ENCODE peak calls at places on chromosome 20, in ten cellular contexts. One of them, this sample, is unnamed.
A peak's percentile ranks its signal among the peaks of the same experiment; 100 is the strongest.

GRCh38 chr20:63686492-63687321 is 9.7 kb upstream of the TNFRSF6B start:
- DNase-seq in sigmoid colon: peak; percentile 88
- DNase-seq in psoas muscle: peak; percentile 87
- DNase-seq in endodermal cell: no peak
- DNase-seq in PC-9: peak; percentile 73
- DNase-seq in fibroblast of lung: peak; percentile 84
- DNase-seq in left lung: peak; percentile 86
- DNase-seq in heart right ventricle: peak; percentile 89
- DNase-seq in esophagus squamous epithelium: no peak
- DNase-seq in lower lobe of right lung: peak; percentile 78
- DNase-seq in this sample: peak; percentile 97

GRCh38 chr20:4091332-4092135 is 76.2 kb upstream of the RNF24 start:
- DNase-seq in sigmoid colon: no peak
- DNase-seq in psoas muscle: peak; percentile 72
- DNase-seq in endodermal cell: peak; percentile 94
- DNase-seq in PC-9: peak; percentile 72
- DNase-seq in fibroblast of lung: peak; percentile 73
- DNase-seq in left lung: no peak
- DNase-seq in heart right ventricle: peak; percentile 51
- DNase-seq in esophagus squamous epithelium: no peak
- DNase-seq in lower lobe of right lung: peak; percentile 77
- DNase-seq in this sample: no peak

GRCh38 chr20:9330151-9330550 is 184.2 kb upstream of the LAMP5 start:
- DNase-seq in sigmoid colon: no peak
- DNase-seq in psoas muscle: no peak
- DNase-seq in endodermal cell: no peak
- DNase-seq in PC-9: no peak
- DNase-seq in fibroblast of lung: no peak
- DNase-seq in left lung: no peak
- DNase-seq in heart right ventricle: no peak
- DNase-seq in esophagus squamous epithelium: no peak
- DNase-seq in lower lobe of right lung: no peak
- DNase-seq in this sample: no peak

GRCh38 chr20:51338692-51339440 is 203.7 kb downstream of the NFATC2 start:
- DNase-seq in sigmoid colon: no peak
- DNase-seq in psoas muscle: no peak
- DNase-seq in endodermal cell: no peak
- DNase-seq in PC-9: no peak
- DNase-seq in fibroblast of lung: peak; percentile 72
- DNase-seq in left lung: no peak
- DNase-seq in heart right ventricle: no peak
- DNase-seq in esophagus squamous epithelium: no peak
- DNase-seq in lower lobe of right lung: no peak
- DNase-seq in this sample: no peak

GRCh38 chr20:10537850-10538480 is 102.9 kb downstream of the SLX4IP start:
- DNase-seq in sigmoid colon: no peak
- DNase-seq in psoas muscle: no peak
- DNase-seq in endodermal cell: no peak
- DNase-seq in PC-9: no peak
- DNase-seq in fibroblast of lung: peak; percentile 47
- DNase-seq in left lung: no peak
- DNase-seq in heart right ventricle: no peak
- DNase-seq in esophagus squamous epithelium: no peak
- DNase-seq in lower lobe of right lung: no peak
- DNase-seq in this sample: no peak

GRCh38 chr20:20759132-20759531 is 46.7 kb upstream of the RALGAPA2 start:
- DNase-seq in sigmoid colon: no peak
- DNase-seq in psoas muscle: no peak
- DNase-seq in endodermal cell: no peak
- DNase-seq in PC-9: no peak
- DNase-seq in fibroblast of lung: no peak
- DNase-seq in left lung: no peak
- DNase-seq in heart right ventricle: no peak
- DNase-seq in esophagus squamous epithelium: no peak
- DNase-seq in lower lobe of right lung: no peak
- DNase-seq in this sample: no peak

GRCh38 chr20:32522525-32522774 is 62.7 kb downstream of the NOL4L start:
- DNase-seq in sigmoid colon: no peak
- DNase-seq in psoas muscle: peak; percentile 36
- DNase-seq in endodermal cell: peak; percentile 55
- DNase-seq in PC-9: no peak
- DNase-seq in fibroblast of lung: no peak
- DNase-seq in left lung: no peak
- DNase-seq in heart right ventricle: no peak
- DNase-seq in esophagus squamous epithelium: no peak
- DNase-seq in lower lobe of right lung: peak; percentile 18
- DNase-seq in this sample: no peak

GRCh38 chr20:64253000-64253383 is 2.6 kb upstream of the PCMTD2 start:
- DNase-seq in sigmoid colon: no peak
- DNase-seq in psoas muscle: no peak
- DNase-seq in endodermal cell: no peak
- DNase-seq in PC-9: no peak
- DNase-seq in fibroblast of lung: no peak
- DNase-seq in left lung: no peak
- DNase-seq in heart right ventricle: no peak
- DNase-seq in esophagus squamous epithelium: no peak
- DNase-seq in lower lobe of right lung: no peak
- DNase-seq in this sample: no peak

GRCh38 chr20:61974357-61974665 is 91.4 kb downstream of the TAF4 start:
- DNase-seq in sigmoid colon: peak; percentile 47
- DNase-seq in psoas muscle: no peak
- DNase-seq in endodermal cell: no peak
- DNase-seq in PC-9: no peak
- DNase-seq in fibroblast of lung: no peak
- DNase-seq in left lung: no peak
- DNase-seq in heart right ventricle: no peak
- DNase-seq in esophagus squamous epithelium: no peak
- DNase-seq in lower lobe of right lung: no peak
- DNase-seq in this sample: no peak

DNA sequence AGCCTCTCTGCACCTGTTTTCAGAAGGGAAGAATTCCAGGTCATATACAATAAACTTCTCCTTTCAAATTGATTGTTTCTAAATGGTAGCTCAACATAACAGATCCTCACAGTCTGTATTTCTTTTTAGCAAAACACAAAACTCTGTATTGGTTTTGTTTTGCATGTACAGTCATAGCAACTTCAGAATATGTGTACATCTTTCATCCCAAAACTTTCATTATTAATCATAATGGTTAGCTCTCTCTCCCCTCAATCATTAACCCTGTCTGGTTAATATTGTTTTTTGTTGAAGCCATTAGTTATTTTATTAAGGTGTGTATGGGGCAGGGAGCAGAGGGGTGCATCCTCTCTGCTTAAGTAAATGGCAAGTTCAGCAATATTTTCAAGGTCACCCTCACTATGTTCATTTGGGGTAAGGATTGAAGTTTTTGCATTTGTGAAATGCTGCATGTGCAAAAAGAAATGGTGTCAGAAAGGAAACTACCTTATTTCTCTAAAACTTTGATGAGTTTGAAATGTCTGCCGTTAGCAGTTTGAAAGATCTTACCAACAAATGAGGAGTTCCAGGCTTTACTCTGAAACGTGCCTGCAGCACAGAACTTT is 136.8 kb upstream of the BTBD3 start:
- DNase-seq in sigmoid colon: no peak
- DNase-seq in psoas muscle: no peak
- DNase-seq in endodermal cell: no peak
- DNase-seq in PC-9: no peak
- DNase-seq in fibroblast of lung: no peak
- DNase-seq in left lung: no peak
- DNase-seq in heart right ventricle: no peak
- DNase-seq in esophagus squamous epithelium: no peak
- DNase-seq in lower lobe of right lung: no peak
- DNase-seq in this sample: no peak
- TF ChIP-seq CTCF in sigmoid colon: no peak
- TF ChIP-seq CTCF in psoas muscle: no peak
- TF ChIP-seq CTCF in endodermal cell: no peak
- TF ChIP-seq CTCF in PC-9: no peak
- TF ChIP-seq CTCF in fibroblast of lung: no peak
- TF ChIP-seq CTCF in left lung: no peak
- TF ChIP-seq CTCF in heart right ventricle: no peak
- TF ChIP-seq CTCF in esophagus squamous epithelium: no peak
- TF ChIP-seq CTCF in lower lobe of right lung: no peak
- TF ChIP-seq CTCF in this sample: no peak

GRCh38 chr20:59828478-59829414 is 104.7 kb downstream of the SYCP2 start:
- DNase-seq in sigmoid colon: peak; percentile 49
- DNase-seq in psoas muscle: no peak
- DNase-seq in endodermal cell: peak; percentile 28
- DNase-seq in PC-9: no peak
- DNase-seq in fibroblast of lung: no peak
- DNase-seq in left lung: no peak
- DNase-seq in heart right ventricle: no peak
- DNase-seq in esophagus squamous epithelium: no peak
- DNase-seq in lower lobe of right lung: no peak
- DNase-seq in this sample: peak; percentile 52

GRCh38 chr20:59830107-59831023 is 103.1 kb downstream of the SYCP2 start:
- DNase-seq in sigmoid colon: no peak
- DNase-seq in psoas muscle: no peak
- DNase-seq in endodermal cell: peak; percentile 22
- DNase-seq in PC-9: no peak
- DNase-seq in fibroblast of lung: no peak
- DNase-seq in left lung: no peak
- DNase-seq in heart right ventricle: no peak
- DNase-seq in esophagus squamous epithelium: no peak
- DNase-seq in lower lobe of right lung: no peak
- DNase-seq in this sample: no peak

GRCh38 chr20:59827138-59828056 is 106.0 kb downstream of the SYCP2 start:
- DNase-seq in sigmoid colon: peak; percentile 37
- DNase-seq in psoas muscle: no peak
- DNase-seq in endodermal cell: peak; percentile 36
- DNase-seq in PC-9: no peak
- DNase-seq in fibroblast of lung: no peak
- DNase-seq in left lung: no peak
- DNase-seq in heart right ventricle: no peak
- DNase-seq in esophagus squamous epithelium: no peak
- DNase-seq in lower lobe of right lung: no peak
- DNase-seq in this sample: peak; percentile 55

GRCh38 chr20:59831024-59831900 is 102.2 kb downstream of the SYCP2 start:
- DNase-seq in sigmoid colon: peak; percentile 51
- DNase-seq in psoas muscle: no peak
- DNase-seq in endodermal cell: peak; percentile 43
- DNase-seq in PC-9: peak; percentile 87
- DNase-seq in fibroblast of lung: no peak
- DNase-seq in left lung: peak; percentile 65
- DNase-seq in heart right ventricle: no peak
- DNase-seq in esophagus squamous epithelium: no peak
- DNase-seq in lower lobe of right lung: peak; percentile 60
- DNase-seq in this sample: peak; percentile 85

GRCh38 chr20:59829415-59830106 is 103.9 kb downstream of the SYCP2 start:
- DNase-seq in sigmoid colon: peak; percentile 51
- DNase-seq in psoas muscle: no peak
- DNase-seq in endodermal cell: peak; percentile 24
- DNase-seq in PC-9: no peak
- DNase-seq in fibroblast of lung: no peak
- DNase-seq in left lung: peak; percentile 17
- DNase-seq in heart right ventricle: no peak
- DNase-seq in esophagus squamous epithelium: no peak
- DNase-seq in lower lobe of right lung: no peak
- DNase-seq in this sample: peak; percentile 46
- H3K27ac ChIP-seq in sigmoid colon: no peak overlapping the region
- H3K27ac ChIP-seq in psoas muscle: no peak overlapping the region
- H3K27ac ChIP-seq in endodermal cell: no peak overlapping the region
- H3K27ac ChIP-seq in PC-9: peak overlapping the region; percentile 75
- H3K27ac ChIP-seq in fibroblast of lung: no peak overlapping the region
- H3K27ac ChIP-seq in left lung: no peak overlapping the region
- H3K27ac ChIP-seq in heart right ventricle: no peak overlapping the region
- H3K27ac ChIP-seq in esophagus squamous epithelium: no peak overlapping the region
- H3K27ac ChIP-seq in lower lobe of right lung: no peak overlapping the region
- H3K27ac ChIP-seq in this sample: no peak overlapping the region

DNA sequence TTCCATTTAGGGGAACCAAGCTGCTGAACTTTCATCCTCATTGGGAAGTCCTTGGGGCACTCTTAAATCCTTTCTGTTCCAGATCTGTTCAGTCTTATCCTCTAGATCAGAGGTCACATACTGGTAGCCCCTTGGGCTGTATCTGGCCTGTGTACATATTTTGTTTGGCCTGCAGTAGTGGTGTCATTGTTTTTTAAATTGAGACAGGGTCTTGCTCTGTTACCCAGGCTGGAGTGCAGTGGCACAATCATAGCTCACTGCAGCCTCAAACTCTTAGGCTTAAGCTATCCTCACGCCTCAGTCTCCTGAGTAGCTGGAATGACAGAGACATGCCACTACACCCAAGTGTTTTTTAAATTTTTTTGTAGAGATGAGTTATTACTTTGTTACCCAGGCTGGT is 14.8 kb downstream of the RALY start:
- DNase-seq in sigmoid colon: no peak
- DNase-seq in psoas muscle: no peak
- DNase-seq in endodermal cell: no peak
- DNase-seq in PC-9: no peak
- DNase-seq in fibroblast of lung: no peak
- DNase-seq in left lung: no peak
- DNase-seq in heart right ventricle: no peak
- DNase-seq in esophagus squamous epithelium: no peak
- DNase-seq in lower lobe of right lung: no peak
- DNase-seq in this sample: no peak
- H3K4me1 ChIP-seq in sigmoid colon: peaks cover 46% of the 10 kb centered on the region
- H3K4me1 ChIP-seq in psoas muscle: peaks cover 60% of the 10 kb centered on the region
- H3K4me1 ChIP-seq in endodermal cell: peaks cover 7% of the 10 kb centered on the region
- H3K4me1 ChIP-seq in PC-9: no peaks in the 10 kb centered on the region
- H3K4me1 ChIP-seq in fibroblast of lung: no peaks in the 10 kb centered on the region
- H3K4me1 ChIP-seq in left lung: peaks cover 61% of the 10 kb centered on the region
- H3K4me1 ChIP-seq in heart right ventricle: peaks cover 89% of the 10 kb centered on the region
- H3K4me1 ChIP-seq in esophagus squamous epithelium: no peaks in the 10 kb centered on the region
- H3K4me1 ChIP-seq in lower lobe of right lung: peaks cover 70% of the 10 kb centered on the region
- H3K4me1 ChIP-seq in this sample: no peaks in the 10 kb centered on the region

GRCh38 chr20:44961868-44962267 is 1.7 kb upstream of the TOMM34 start:
- DNase-seq in sigmoid colon: no peak
- DNase-seq in psoas muscle: no peak
- DNase-seq in endodermal cell: no peak
- DNase-seq in PC-9: no peak
- DNase-seq in fibroblast of lung: no peak
- DNase-seq in left lung: no peak
- DNase-seq in heart right ventricle: no peak
- DNase-seq in esophagus squamous epithelium: no peak
- DNase-seq in lower lobe of right lung: no peak
- DNase-seq in this sample: no peak

GRCh38 chr20:44958276-44958675 is 1.9 kb downstream of the TOMM34 start:
- DNase-seq in sigmoid colon: no peak
- DNase-seq in psoas muscle: no peak
- DNase-seq in endodermal cell: no peak
- DNase-seq in PC-9: no peak
- DNase-seq in fibroblast of lung: no peak
- DNase-seq in left lung: no peak
- DNase-seq in heart right ventricle: no peak
- DNase-seq in esophagus squamous epithelium: no peak
- DNase-seq in lower lobe of right lung: no peak
- DNase-seq in this sample: no peak

GRCh38 chr20:44959896-44960852 is at the start of gene TOMM34:
- DNase-seq in sigmoid colon: peak; percentile 97
- DNase-seq in psoas muscle: peak; percentile 96
- DNase-seq in endodermal cell: peak; percentile 98
- DNase-seq in PC-9: peak; percentile 97
- DNase-seq in fibroblast of lung: peak; percentile 88
- DNase-seq in left lung: peak; percentile 96
- DNase-seq in heart right ventricle: peak; percentile 93
- DNase-seq in esophagus squamous epithelium: peak; percentile 60
- DNase-seq in lower lobe of right lung: peak; percentile 98
- DNase-seq in this sample: peak; percentile 98

GRCh38 chr20:44961024-44961866 is 1.0 kb upstream of the TOMM34 start:
- DNase-seq in sigmoid colon: no peak
- DNase-seq in psoas muscle: no peak
- DNase-seq in endodermal cell: no peak
- DNase-seq in PC-9: no peak
- DNase-seq in fibroblast of lung: no peak
- DNase-seq in left lung: no peak
- DNase-seq in heart right ventricle: no peak
- DNase-seq in esophagus squamous epithelium: no peak
- DNase-seq in lower lobe of right lung: no peak
- DNase-seq in this sample: no peak

GRCh38 chr20:44959082-44959895 is 908 bp downstream of the TOMM34 start:
- DNase-seq in sigmoid colon: no peak
- DNase-seq in psoas muscle: no peak
- DNase-seq in endodermal cell: peak; percentile 67
- DNase-seq in PC-9: no peak
- DNase-seq in fibroblast of lung: peak; percentile 50
- DNase-seq in left lung: no peak
- DNase-seq in heart right ventricle: peak; percentile 36
- DNase-seq in esophagus squamous epithelium: no peak
- DNase-seq in lower lobe of right lung: no peak
- DNase-seq in this sample: no peak
- TF ChIP-seq CTCF in sigmoid colon: no peak
- TF ChIP-seq CTCF in psoas muscle: no peak
- TF ChIP-seq CTCF in endodermal cell: no peak
- TF ChIP-seq CTCF in PC-9: no peak
- TF ChIP-seq CTCF in fibroblast of lung: no peak
- TF ChIP-seq CTCF in left lung: no peak
- TF ChIP-seq CTCF in heart right ventricle: no peak
- TF ChIP-seq CTCF in esophagus squamous epithelium: no peak
- TF ChIP-seq CTCF in lower lobe of right lung: no peak
- TF ChIP-seq CTCF in this sample: no peak